ENCODE peak calls at places on chromosomes 12 and 14, in seven cellular contexts. E is A673, U is lower lobe of right lung, P is endothelial cell of umbilical vein, T is GM23248, R is left ventricle myocardium inferior, Y is K562. S is an unnamed sample. For H3K27me3, the result is how much of the 10 kb centered on the place peaks cover.

GRCh38 chr14:101075801-101076413 is 172.4 kb upstream of the RTL1 start:
- DNase-seq in R (no peak), P (no peak), T (no peak), Y (no peak), E (no peak), U (no peak), S (no peak)

GRCh38 chr14:99035712-99036593 is 236.0 kb downstream of the BCL11B start:
- DNase-seq in U (peak), E (no peak), Y (no peak), T (peak), P (no peak), R (peak), S (peak)

GRCh38 chr14:54599932-54600331 is 33.0 kb downstream of the SAMD4A start:
- DNase-seq in Y (no peak), R (no peak), U (no peak), P (peak), T (peak), E (peak), S (no peak)

GRCh38 chr14:55309761-55310365 is 38.6 kb downstream of the FBXO34 start:
- DNase-seq in Y (no peak), T (peak), E (peak), R (no peak), P (peak), U (no peak), S (no peak)

GRCh38 chr14:23539209-23539866 is 12.2 kb downstream of the ZFHX2 start:
- DNase-seq in T (peak), E (peak), P (peak), R (no peak), U (no peak), Y (peak), S (peak)

GRCh38 chr12:39611818-39612217 is 7.8 kb downstream of the ABCD2 start:
- DNase-seq in R (no peak), U (no peak), E (no peak), T (no peak), P (no peak), Y (no peak), S (no peak)

GRCh38 chr14:68683326-68683725 is 109.5 kb downstream of the ZFP36L1 start:
- DNase-seq in R (no peak), T (peak), P (no peak), E (peak), Y (no peak), U (no peak), S (peak)

GRCh38 chr14:43105305-43105704 is 1401.8 kb downstream of the FSCB start:
- DNase-seq in T (no peak), E (no peak), P (no peak), U (no peak), R (no peak), Y (no peak), S (no peak)

GRCh38 chr12:118922405-118922804 is 58.9 kb upstream of the SRRM4 start:
- DNase-seq in Y (no peak), T (no peak), E (peak), U (no peak), P (no peak), R (no peak), S (no peak)

GRCh38 chr12:113154351-113154973 is 4.9 kb downstream of the CFAP73 start:
- DNase-seq in P (peak), T (peak), R (no peak), Y (no peak), U (no peak), E (peak), S (peak)

GRCh38 chr14:65370890-65371289 is 41.6 kb upstream of the FUT8 start:
- DNase-seq in E (no peak), T (no peak), U (no peak), R (no peak), Y (no peak), P (no peak), S (no peak)

GRCh38 chr14:42606839-42607238 is 1000.2 kb downstream of the LRFN5 start:
- DNase-seq in P (no peak), T (no peak), U (no peak), R (no peak), Y (no peak), E (no peak), S (no peak)

GRCh38 chr14:21680072-21680471 is 6.5 kb upstream of the OR4E1 start:
- DNase-seq in P (peak), U (no peak), T (peak), E (no peak), Y (no peak), R (no peak), S (peak)

GRCh38 chr12:54259194-54260011 is 20.5 kb downstream of the CBX5 start:
- DNase-seq in E (peak), Y (peak), P (peak), T (peak), R (peak), U (peak), S (peak)

GRCh38 chr12:76346798-76347420 is 1.3 kb downstream of the BBS10 start:
- DNase-seq in R (no peak), P (peak), T (peak), Y (peak), E (peak), U (no peak), S (peak)

GRCh38 chr12:45439039-45439438 is 223.1 kb downstream of the ANO6 start:
- DNase-seq in T (peak), P (no peak), E (no peak), U (no peak), Y (peak), R (no peak), S (no peak)

GRCh38 chr12:107522692-107523477 is 162.7 kb upstream of the PWP1 start:
- DNase-seq in P (no peak), E (peak), R (no peak), U (no peak), T (no peak), Y (peak), S (peak)

GRCh38 chr12:125470838-125471775 is 405.9 kb downstream of the AACS start:
- DNase-seq in T (no peak), E (no peak), Y (no peak), U (no peak), R (no peak), P (no peak), S (no peak)
- H3K27me3 ChIP-seq in T (under half), E (under half), Y (under half), U (under half), R (under half), P (under half), S (under half)

DNA sequence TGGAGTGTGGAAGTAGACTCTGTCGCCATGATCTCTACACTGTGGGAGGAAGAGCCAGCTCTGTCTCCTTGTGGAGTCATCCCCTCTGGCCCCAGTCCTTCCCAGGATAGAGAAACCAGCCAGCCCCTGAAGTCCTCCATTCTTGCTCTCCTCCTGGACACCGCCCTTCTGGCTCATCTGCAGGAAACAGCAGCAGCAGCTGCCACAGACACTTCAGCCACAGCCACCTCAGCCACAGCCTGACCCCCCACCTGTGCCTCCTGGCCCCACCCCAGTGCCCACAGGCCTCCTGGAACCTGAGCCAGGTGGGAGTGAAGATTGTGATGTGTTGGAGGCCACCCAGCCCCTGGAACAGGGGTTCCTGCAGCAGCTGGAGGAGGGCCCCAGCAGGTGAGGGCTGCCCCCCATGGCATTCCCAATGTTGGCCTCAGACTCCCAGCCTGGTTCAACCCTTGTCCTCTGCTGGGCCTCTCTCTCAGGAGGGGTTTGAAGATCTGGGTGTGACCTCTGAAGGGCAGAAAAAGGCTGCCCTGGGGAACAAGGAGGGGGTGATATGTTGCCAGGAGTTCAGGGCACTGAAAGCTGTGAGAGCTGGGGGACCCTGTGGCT is 10.4 kb downstream of the PRPF40B start:
- DNase-seq in U (no peak), Y (no peak), P (no peak), T (no peak), R (no peak), E (no peak), S (no peak)
- H3K4me3 ChIP-seq in U (no peak), Y (no peak), P (no peak), T (no peak), R (no peak), E (no peak), S (no peak)

GRCh38 chr14:85222344-85222743 is 307.6 kb upstream of the FLRT2 start:
- DNase-seq in R (no peak), Y (no peak), U (no peak), P (no peak), T (no peak), E (no peak), S (no peak)

GRCh38 chr14:85214471-85214870 is 315.5 kb upstream of the FLRT2 start:
- DNase-seq in R (no peak), P (no peak), Y (no peak), U (no peak), E (no peak), T (peak), S (peak)

GRCh38 chr14:85217412-85217811 is 312.5 kb upstream of the FLRT2 start:
- DNase-seq in P (no peak), T (no peak), U (no peak), R (no peak), E (no peak), Y (no peak), S (no peak)

GRCh38 chr14:85221832-85222231 is 308.1 kb upstream of the FLRT2 start:
- DNase-seq in R (no peak), P (no peak), U (no peak), E (no peak), T (no peak), Y (no peak), S (no peak)

GRCh38 chr14:85218982-85219381 is 311.0 kb upstream of the FLRT2 start:
- DNase-seq in R (no peak), E (no peak), U (no peak), T (no peak), Y (no peak), P (no peak), S (no peak)
- H3K27me3 ChIP-seq in R (under half), E (under half), U (under half), T (under half), Y (under half), P (under half), S (under half)

DNA sequence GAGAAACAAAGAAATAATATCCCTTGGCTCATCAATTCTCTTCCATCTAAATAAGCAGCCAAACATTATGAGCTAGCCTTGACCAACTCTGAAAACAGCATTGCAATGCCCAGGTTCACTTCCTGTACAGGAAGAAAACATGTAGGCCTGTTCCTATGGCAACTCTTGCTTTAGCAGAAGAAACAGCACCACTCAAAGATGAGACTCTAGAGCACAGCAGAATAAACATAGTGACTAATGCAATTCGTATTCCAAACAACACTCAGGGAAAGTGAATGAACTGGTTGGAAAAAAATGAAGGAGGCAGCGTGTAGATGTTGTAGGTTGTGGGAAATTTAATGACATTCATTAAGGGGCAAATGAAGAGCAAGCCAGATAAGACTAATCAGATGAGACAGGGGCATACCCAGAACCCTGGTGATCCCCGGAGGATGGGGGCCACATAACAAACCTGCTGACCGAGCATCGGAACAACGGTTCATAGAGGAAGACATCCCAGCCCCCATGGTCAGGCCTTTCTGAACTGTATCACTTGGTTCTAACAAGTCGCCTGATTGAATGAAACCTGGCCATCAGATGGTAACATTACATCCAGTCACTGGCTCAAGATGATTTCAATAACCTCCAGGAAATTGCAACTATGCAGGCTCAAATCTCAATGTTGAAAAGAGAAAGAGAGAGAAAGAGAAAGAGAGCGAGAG is 9.0 kb downstream of the ARHGDIB start:
- DNase-seq in P (peak), E (peak), Y (no peak), U (no peak), R (no peak), T (peak), S (peak)
- H3K4me3 ChIP-seq in P (no peak), E (no peak), Y (no peak), U (no peak), R (peak), T (no peak), S (no peak)

GRCh38 chr12:27969901-27970390 is 2.6 kb downstream of the PTHLH start:
- DNase-seq in R (peak), U (peak), E (peak), Y (peak), P (peak), T (peak), S (peak)
- H3K27me3 ChIP-seq in R (half or more), U (half or more), E (under half), Y (under half), P (under half), T (under half), S (half or more)

S was measured in cardiac muscle cell.